ENCODE peak calls at places on chromosomes 2 and 18, in five cellular contexts. Q, K, Y, P and W are unnamed samples.

GRCh38 chr2:119011162-119011909 is 69.3 kb downstream of the MARCO start:
- DNase-seq in Q (peak), K (no peak), Y (peak), P (peak), W (peak)

GRCh38 chr18:28961669-28962228 is 784.8 kb upstream of the CDH2 start:
- DNase-seq in Q (no peak), K (no peak), Y (peak), P (peak), W (peak)

GRCh38 chr2:224101820-224102630 is 62.9 kb upstream of the SERPINE2 start:
- DNase-seq in Q (no peak), K (no peak), Y (no peak), P (peak), W (no peak)

GRCh38 chr2:219718066-219718465 is 90.6 kb downstream of the SLC4A3 start:
- DNase-seq in Q (no peak), K (no peak), Y (no peak), P (no peak), W (no peak)

GRCh38 chr2:15939854-15940660 is at the start of gene MYCN:
- DNase-seq in Q (no peak), K (no peak), Y (peak), P (peak), W (peak)

GRCh38 chr2:160207804-160208661 is 8.0 kb upstream of the ITGB6 start:
- DNase-seq in Q (peak), K (peak), Y (peak), P (peak), W (no peak)

GRCh38 chr2:24926602-24927252 is 6.7 kb upstream of the ADCY3 start:
- DNase-seq in Q (peak), K (peak), Y (peak), P (peak), W (no peak)

GRCh38 chr18:46104128-46104911 is at the start of gene HAUS1:
- DNase-seq in Q (peak), K (peak), Y (peak), P (peak), W (peak)

GRCh38 chr2:12552092-12552491 is 164.6 kb upstream of the TRIB2 start:
- DNase-seq in Q (no peak), K (no peak), Y (no peak), P (no peak), W (no peak)

GRCh38 chr2:51526766-51527165 is 494.8 kb upstream of the NRXN1 start:
- DNase-seq in Q (no peak), K (no peak), Y (no peak), P (no peak), W (no peak)

GRCh38 chr2:127700527-127701192 is 637 bp upstream of the SFT2D3 start:
- DNase-seq in Q (peak), K (peak), Y (peak), P (no peak), W (peak)

GRCh38 chr2:190767821-190768220 is 112.8 kb upstream of the GLS start:
- DNase-seq in Q (no peak), K (no peak), Y (no peak), P (no peak), W (no peak)

GRCh38 chr2:240739797-240740196 is 48.1 kb downstream of the AQP12A start:
- DNase-seq in Q (no peak), K (no peak), Y (peak), P (no peak), W (no peak)

GRCh38 chr2:231411871-231412615 is 16.5 kb downstream of the B3GNT7 start:
- DNase-seq in Q (peak), K (peak), Y (peak), P (peak), W (peak)

GRCh38 chr2:212990697-212991096 is 160.7 kb downstream of the IKZF2 start:
- DNase-seq in Q (no peak), K (no peak), Y (no peak), P (no peak), W (no peak)

GRCh38 chr18:25349131-25349925 is 2.6 kb downstream of the ZNF521 start:
- DNase-seq in Q (peak), K (peak), Y (peak), P (peak), W (peak)

GRCh38 chr18:45056907-45057306 is 376.2 kb downstream of the SETBP1 start:
- DNase-seq in Q (no peak), K (no peak), Y (no peak), P (no peak), W (no peak)
- TF ChIP-seq CTCF in Q (no peak), K (no peak), Y (no peak), P (no peak), W (no peak)

GRCh38 chr2:221070106-221070505 is 502.0 kb downstream of the EPHA4 start:
- DNase-seq in Q (no peak), K (no peak), Y (no peak), P (no peak), W (no peak)

GRCh38 chr2:221063568-221063967 is 508.5 kb downstream of the EPHA4 start:
- DNase-seq in Q (no peak), K (no peak), Y (no peak), P (no peak), W (no peak)

GRCh38 chr2:221073650-221074049 is 498.5 kb downstream of the EPHA4 start:
- DNase-seq in Q (no peak), K (no peak), Y (no peak), P (no peak), W (no peak)

GRCh38 chr2:221068123-221068522 is 504.0 kb downstream of the EPHA4 start:
- DNase-seq in Q (no peak), K (no peak), Y (no peak), P (no peak), W (no peak)
- TF ChIP-seq CTCF in Q (no peak), K (no peak), Y (no peak), P (no peak), W (no peak)

GRCh38 chr2:30820381-30821055 is 13.3 kb upstream of the CAPN13 start:
- DNase-seq in Q (no peak), K (no peak), Y (no peak), P (no peak), W (no peak)
- TF ChIP-seq CTCF in Q (no peak), K (no peak), Y (no peak), P (no peak), W (no peak)

DNA sequence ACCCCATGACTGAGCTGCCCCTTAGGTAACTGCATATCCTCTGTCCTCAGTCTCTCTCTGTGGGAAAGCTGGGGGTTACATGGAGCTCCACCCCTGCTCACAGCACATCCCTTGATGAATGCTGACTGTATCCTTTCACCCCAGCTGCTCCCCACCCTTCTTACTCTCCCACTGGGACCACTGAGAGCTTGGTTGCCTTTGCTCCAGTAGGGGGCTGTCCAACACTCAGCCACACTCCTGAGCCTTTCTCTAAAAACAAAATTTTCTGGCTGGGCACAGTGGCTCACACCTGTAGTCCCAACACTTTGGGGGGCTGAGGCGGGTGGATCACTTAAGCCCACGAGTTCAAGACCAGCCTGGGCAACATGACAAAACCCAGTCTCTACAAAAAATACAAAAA is 89.2 kb upstream of the MSH2 start:
- DNase-seq in Q (no peak), K (no peak), Y (no peak), P (no peak), W (no peak)
- TF ChIP-seq CTCF in Q (no peak), K (no peak), Y (no peak), P (no peak), W (peak)

DNA sequence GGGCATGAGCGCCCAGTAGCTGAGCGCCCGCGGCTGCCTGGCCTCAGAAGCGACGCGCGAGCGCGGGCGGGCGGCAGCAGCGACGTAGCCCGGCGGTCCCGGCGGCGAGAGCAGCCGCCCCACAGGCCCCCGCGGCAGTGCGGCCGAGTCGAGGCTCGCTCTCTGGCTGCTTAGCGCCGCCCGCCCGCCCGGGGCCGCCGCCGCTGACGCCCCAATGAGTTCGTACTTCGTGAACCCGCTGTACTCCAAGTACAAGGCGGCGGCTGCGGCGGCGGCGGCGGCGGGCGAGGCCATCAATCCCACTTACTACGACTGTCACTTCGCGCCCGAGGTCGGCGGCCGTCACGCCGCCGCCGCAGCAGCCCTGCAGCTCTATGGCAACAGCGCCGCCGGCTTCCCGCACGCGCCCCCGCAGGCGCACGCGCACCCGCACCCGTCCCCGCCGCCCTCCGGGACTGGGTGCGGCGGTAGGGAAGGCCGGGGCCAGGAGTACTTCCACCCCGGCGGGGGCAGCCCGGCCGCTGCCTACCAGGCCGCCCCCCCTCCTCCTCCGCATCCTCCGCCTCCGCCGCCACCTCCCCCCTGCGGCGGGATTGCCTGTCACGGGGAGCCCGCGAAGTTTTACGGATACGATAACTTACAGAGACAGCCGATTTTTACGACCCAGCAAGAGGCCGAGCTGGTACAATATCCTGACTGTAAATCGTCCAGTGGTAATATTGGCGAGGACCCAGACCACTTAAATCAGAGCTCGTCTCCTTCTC is 830 bp downstream of the HOXD8 start:
- DNase-seq in Q (no peak), K (peak), Y (peak), P (no peak), W (no peak)
- TF ChIP-seq CTCF in Q (no peak), K (no peak), Y (no peak), P (no peak), W (no peak)

GRCh38 chr18:37343542-37343851 is 222.1 kb downstream of the CELF4 start:
- DNase-seq in Q (no peak), K (no peak), Y (no peak), P (no peak), W (no peak)
- TF ChIP-seq CTCF in Q (no peak), K (no peak), Y (no peak), P (no peak), W (no peak)

DNA sequence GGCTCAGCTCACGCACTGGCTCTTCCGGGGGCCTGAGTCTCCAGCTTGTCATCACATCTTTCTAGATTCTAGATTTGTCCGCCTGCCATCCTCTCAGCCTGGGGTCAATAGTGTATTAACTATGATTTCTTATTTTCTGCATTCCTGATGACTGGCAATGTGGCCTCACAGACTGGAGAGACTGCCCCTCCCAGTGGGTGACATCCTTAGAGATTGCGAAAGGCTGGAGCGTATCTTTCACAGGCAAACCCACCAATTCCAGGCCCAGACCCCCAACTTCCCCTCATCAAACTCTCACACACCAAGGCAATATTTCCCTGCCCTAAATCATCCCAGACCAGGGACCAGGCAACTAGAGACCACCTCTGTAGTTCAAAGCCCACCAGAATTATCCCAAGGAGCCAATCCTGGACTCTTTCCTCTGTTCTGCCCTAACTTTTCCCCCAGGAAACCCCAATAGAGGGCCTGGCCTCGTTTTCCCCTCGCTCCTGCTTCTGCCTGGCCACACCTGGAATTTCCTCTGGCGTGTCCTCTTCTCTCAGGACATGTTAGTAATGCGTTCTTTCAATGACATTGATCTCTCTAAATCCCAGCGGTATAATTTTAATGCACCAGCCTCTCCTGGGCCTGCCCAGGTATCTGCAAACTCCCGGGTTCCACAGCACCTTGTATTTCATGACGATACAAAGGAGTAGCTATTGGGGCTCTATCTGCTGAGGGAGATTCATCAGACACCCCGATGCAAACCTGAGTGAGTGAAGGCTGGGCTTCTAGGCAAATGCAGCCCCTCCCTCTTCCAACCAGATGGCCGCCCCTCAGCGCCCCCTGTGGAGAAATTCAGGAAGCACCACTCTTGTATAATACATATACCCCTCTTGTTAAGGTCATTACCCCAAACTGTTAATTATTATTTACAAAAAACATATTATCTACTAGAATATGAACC is 2.4 kb upstream of the KCNF1 start:
- DNase-seq in Q (no peak), K (peak), Y (peak), P (no peak), W (no peak)
- TF ChIP-seq CTCF in Q (peak), K (no peak), Y (peak), P (peak), W (peak)

GRCh38 chr2:62443471-62443870 is 62.5 kb downstream of the TMEM17 start:
- DNase-seq in Q (no peak), K (no peak), Y (no peak), P (no peak), W (no peak)

GRCh38 chr2:62446491-62446890 is 59.5 kb downstream of the TMEM17 start:
- DNase-seq in Q (no peak), K (no peak), Y (no peak), P (no peak), W (no peak)

GRCh38 chr2:62441824-62442223 is 64.2 kb downstream of the TMEM17 start:
- DNase-seq in Q (no peak), K (no peak), Y (no peak), P (no peak), W (no peak)

GRCh38 chr2:62441421-62441820 is 64.6 kb downstream of the TMEM17 start:
- DNase-seq in Q (no peak), K (no peak), Y (no peak), P (no peak), W (no peak)

DNA sequence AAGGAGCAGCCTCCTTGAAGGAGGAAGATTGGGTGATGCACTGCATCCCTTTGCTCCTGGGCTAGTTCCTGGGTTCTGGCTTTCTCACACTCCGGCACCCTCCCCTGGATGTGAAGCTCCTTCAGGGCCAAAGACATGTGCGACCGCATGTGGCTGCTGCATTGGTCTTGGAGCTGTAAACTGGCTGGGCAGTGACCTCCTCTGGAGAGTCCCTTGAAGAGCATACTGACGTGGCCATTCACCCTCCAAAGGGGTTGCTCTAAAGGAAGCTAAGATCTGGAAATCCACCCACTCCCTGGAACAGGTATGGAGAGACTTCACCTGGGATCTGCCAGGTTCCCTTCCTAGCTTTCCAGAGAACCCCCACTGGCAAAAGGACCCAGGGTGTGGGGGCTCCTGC is 62.1 kb downstream of the TMEM17 start:
- DNase-seq in Q (no peak), K (no peak), Y (no peak), P (no peak), W (no peak)
- TF ChIP-seq CTCF in Q (no peak), K (no peak), Y (no peak), P (no peak), W (no peak)

GRCh38 chr2:114281188-114281587 is 161.3 kb upstream of the DPP10 start:
- DNase-seq in Q (no peak), K (no peak), Y (no peak), P (no peak), W (no peak)
- TF ChIP-seq CTCF in Q (no peak), K (no peak), Y (no peak), P (no peak), W (no peak)

GRCh38 chr2:167331636-167332232 is 443.5 kb downstream of the XIRP2 start:
- DNase-seq in Q (no peak), K (no peak), Y (peak), P (peak), W (peak)
- TF ChIP-seq CTCF in Q (no peak), K (no peak), Y (no peak), P (peak), W (peak)